ENCODE peak calls at places on chromosomes 2 and 18, in four cellular contexts. D, N, Z and W are unnamed samples.

GRCh38 chr2:42227491-42227890 is 58.3 kb downstream of the EML4 start:
- DNase-seq in D (no peak), N (no peak), Z (peak; percentile 16), W (no peak)

GRCh38 chr2:147297820-147298219 is 547.0 kb upstream of the ACVR2A start:
- DNase-seq in D (no peak), N (no peak), Z (no peak), W (no peak)

GRCh38 chr2:28419003-28419704 is 26.5 kb downstream of the FOSL2 start:
- DNase-seq in D (no peak), N (no peak), Z (peak; percentile 37), W (no peak)

GRCh38 chr2:26245231-26245732 is 543 bp downstream of the HADHB start:
- DNase-seq in D (no peak), N (no peak), Z (peak; percentile 44), W (no peak)

GRCh38 chr2:74504591-74504990 is 2.9 kb downstream of the PCGF1 start:
- DNase-seq in D (no peak), N (no peak), Z (no peak), W (no peak)

GRCh38 chr18:58967643-58968291 is 103.1 kb downstream of the ZNF532 start:
- DNase-seq in D (no peak), N (no peak), Z (no peak), W (no peak)

GRCh38 chr2:85281553-85281952 is 46.2 kb downstream of the TGOLN2 start:
- DNase-seq in D (no peak), N (no peak), Z (no peak), W (no peak)

GRCh38 chr18:41391616-41392610 is 563.1 kb upstream of the PIK3C3 start:
- DNase-seq in D (no peak), N (peak; percentile 64), Z (peak; percentile 47), W (peak; percentile 39)

GRCh38 chr2:224038049-224038829 is 847 bp downstream of the SERPINE2 start:
- DNase-seq in D (no peak), N (peak; percentile 77), Z (peak; percentile 33), W (peak; percentile 50)

GRCh38 chr18:56873441-56874140 is 222.4 kb downstream of the WDR7 start:
- DNase-seq in D (no peak), N (no peak), Z (peak; percentile 28), W (peak; percentile 58)

GRCh38 chr2:6578417-6578816 is 287.3 kb downstream of the CMPK2 start:
- DNase-seq in D (no peak), N (no peak), Z (no peak), W (no peak)

GRCh38 chr2:29920631-29921559 is 491 bp downstream of the ALK start:
- DNase-seq in D (no peak), N (peak; percentile 87), Z (no peak), W (no peak)

GRCh38 chr2:171763602-171764001 is 76.3 kb downstream of the DYNC1I2 start:
- DNase-seq in D (no peak), N (no peak), Z (peak; percentile 54), W (no peak)

GRCh38 chr2:174350018-174350417 is 15.3 kb downstream of the SP9 start:
- DNase-seq in D (no peak), N (no peak), Z (no peak), W (no peak)

GRCh38 chr18:68467966-68468365 is 246.9 kb downstream of the TMX3 start:
- DNase-seq in D (no peak), N (no peak), Z (no peak), W (no peak)

GRCh38 chr2:113750385-113750784 is 6.1 kb downstream of the SLC35F5 start:
- DNase-seq in D (no peak), N (no peak), Z (no peak), W (no peak)

GRCh38 chr2:176188218-176188968 is at the start of gene HOXD1:
- DNase-seq in D (no peak), N (peak; percentile 82), Z (peak; percentile 71), W (no peak)

GRCh38 chr2:139600166-139600565 is 820.0 kb upstream of the NXPH2 start:
- DNase-seq in D (no peak), N (no peak), Z (no peak), W (no peak)

GRCh38 chr2:45653125-45653524 is 1.6 kb downstream of the PRKCE start:
- DNase-seq in D (no peak), N (no peak), Z (no peak), W (no peak)

GRCh38 chr2:45650851-45651414 is 542 bp upstream of the PRKCE start:
- DNase-seq in D (peak; percentile 90), N (peak; percentile 87), Z (peak; percentile 92), W (peak; percentile 76)

GRCh38 chr2:45653584-45653983 is 2.1 kb downstream of the PRKCE start:
- DNase-seq in D (no peak), N (no peak), Z (no peak), W (no peak)

GRCh38 chr2:45651415-45652089 is at the start of gene PRKCE:
- DNase-seq in D (no peak), N (peak; percentile 68), Z (no peak), W (no peak)

DNA sequence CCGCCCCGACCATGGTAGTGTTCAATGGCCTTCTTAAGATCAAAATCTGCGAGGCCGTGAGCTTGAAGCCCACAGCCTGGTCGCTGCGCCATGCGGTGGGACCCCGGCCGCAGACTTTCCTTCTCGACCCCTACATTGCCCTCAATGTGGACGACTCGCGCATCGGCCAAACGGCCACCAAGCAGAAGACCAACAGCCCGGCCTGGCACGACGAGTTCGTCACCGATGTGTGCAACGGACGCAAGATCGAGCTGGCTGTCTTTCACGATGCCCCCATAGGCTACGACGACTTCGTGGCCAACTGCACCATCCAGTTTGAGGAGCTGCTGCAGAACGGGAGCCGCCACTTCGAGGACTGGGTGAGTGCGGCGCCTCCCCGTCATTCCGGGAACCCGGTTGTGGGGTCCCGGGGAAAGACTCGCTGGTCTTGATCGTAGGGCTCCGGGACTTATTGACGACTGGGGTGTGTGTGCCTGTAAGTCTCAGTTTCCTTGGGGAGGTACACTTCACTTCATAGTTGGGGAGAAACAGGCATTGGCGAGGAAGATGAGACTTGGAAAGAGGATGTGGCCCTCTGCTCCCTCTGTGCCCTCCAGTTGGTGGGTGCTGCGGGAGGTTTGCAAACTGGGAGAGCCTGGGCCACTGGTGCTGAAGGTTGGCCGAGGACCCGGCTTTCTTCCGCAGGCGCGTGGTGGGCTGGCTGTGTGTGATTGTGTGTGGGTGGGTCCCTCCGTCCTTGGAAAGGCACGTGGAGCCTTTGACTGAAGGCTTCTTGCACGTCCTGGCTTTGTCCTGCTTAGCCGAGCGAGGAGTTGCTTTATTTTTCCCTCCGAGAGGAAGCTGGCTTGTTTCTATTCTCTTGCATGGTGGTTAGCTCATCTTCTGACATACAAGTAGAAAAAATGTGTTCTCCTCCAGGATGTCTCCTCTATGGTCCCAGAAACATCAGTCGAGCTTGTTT is 895 bp downstream of the PRKCE start:
- DNase-seq in D (no peak), N (peak; percentile 62), Z (no peak), W (no peak)
- H3K4me1 ChIP-seq in D (peaks cover 9% of the 10 kb centered on the region), N (peaks cover 4% of the 10 kb centered on the region), Z (peaks cover 42% of the 10 kb centered on the region), W (peaks cover 3% of the 10 kb centered on the region)

GRCh38 chr18:45110577-45111506 is 430.2 kb downstream of the SETBP1 start:
- DNase-seq in D (no peak), N (no peak), Z (no peak), W (no peak)
- TF ChIP-seq ZNF274 in D (no peak), N (no peak), Z (no peak), W (no peak)

GRCh38 chr18:74294526-74294925 is 2.8 kb upstream of the CYB5A start:
- DNase-seq in D (no peak), N (no peak), Z (no peak), W (no peak)

GRCh38 chr18:74303936-74304335 is 11.7 kb upstream of the C18orf63 start:
- DNase-seq in D (no peak), N (no peak), Z (no peak), W (no peak)

GRCh38 chr18:74299162-74299561 is 7.4 kb upstream of the CYB5A start:
- DNase-seq in D (no peak), N (no peak), Z (no peak), W (no peak)

GRCh38 chr18:74303306-74303705 is 11.5 kb upstream of the CYB5A start:
- DNase-seq in D (no peak), N (no peak), Z (no peak), W (no peak)

GRCh38 chr18:74299746-74300145 is 8.0 kb upstream of the CYB5A start:
- DNase-seq in D (no peak), N (no peak), Z (peak; percentile 36), W (no peak)
- H3K4me1 ChIP-seq in D (no peaks in the 10 kb centered on the region), N (no peaks in the 10 kb centered on the region), Z (peaks cover 16% of the 10 kb centered on the region), W (no peaks in the 10 kb centered on the region)

GRCh38 chr2:69436594-69436936 is 670 bp downstream of the NFU1 start:
- DNase-seq in D (no peak), N (no peak), Z (no peak), W (no peak)
- TF ChIP-seq ZNF274 in D (no peak), N (no peak), Z (no peak), W (no peak)

DNA sequence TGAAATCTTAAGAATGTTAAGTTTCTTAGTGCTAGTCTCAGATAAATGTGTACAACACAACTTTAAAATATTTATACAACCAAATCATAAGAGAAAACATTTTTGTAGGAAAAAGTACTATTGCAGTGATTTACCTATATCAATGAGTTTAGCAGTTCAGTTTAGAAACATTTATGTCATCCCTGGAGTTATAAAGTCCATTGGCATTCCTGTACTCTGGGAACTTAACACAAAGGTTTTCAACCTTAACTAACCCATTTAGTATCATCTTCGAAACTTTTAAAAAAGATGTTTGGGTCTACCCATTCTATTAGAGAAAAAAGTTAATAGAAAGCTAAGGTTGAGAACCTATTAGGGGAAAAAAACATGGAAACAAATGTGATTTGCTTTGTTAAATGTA is 10.9 kb downstream of the AFTPH start:
- DNase-seq in D (no peak), N (no peak), Z (no peak), W (no peak)
- H3K4me1 ChIP-seq in D (no peaks in the 10 kb centered on the region), N (no peaks in the 10 kb centered on the region), Z (peaks cover 58% of the 10 kb centered on the region), W (no peaks in the 10 kb centered on the region)

DNA sequence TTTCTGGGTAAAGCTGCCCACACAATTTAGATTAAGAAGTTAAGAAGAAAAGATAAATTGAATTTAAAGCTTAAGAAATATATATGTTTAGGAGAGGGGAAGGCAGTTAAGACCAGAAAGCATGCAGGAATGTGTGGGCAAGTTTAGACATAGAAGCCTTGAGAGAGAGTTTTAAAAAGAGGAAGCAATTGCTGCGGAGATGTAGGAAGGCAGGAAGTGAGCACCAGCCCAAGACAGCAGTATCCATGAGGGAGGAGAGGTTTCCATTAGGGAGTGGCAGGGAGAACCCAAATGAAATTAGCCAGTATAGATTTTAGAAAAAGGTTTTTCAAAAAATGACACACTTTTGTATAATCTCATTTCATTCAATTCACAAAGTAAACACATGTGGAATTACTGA is 24.3 kb downstream of the DSC2 start:
- DNase-seq in D (no peak), N (no peak), Z (no peak), W (no peak)
- TF ChIP-seq ZNF274 in D (no peak), N (no peak), Z (no peak), W (no peak)

DNA sequence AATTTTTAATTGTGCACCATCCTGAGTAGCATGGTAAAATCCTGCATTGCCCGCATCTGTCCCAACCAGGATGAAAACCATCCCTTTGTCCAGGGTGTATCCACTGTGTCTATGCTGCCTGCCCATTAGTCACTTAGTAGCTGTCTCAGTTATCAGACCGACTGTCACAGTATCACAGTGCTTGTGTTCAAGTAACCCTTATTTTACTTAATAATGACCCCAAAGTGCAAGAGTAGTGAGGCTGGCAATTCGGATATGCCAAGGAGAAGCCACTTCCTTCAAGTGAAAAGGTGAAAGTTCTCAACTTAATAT is 8.8 kb downstream of the ITSN2 start:
- DNase-seq in D (no peak), N (no peak), Z (no peak), W (no peak)
- H3K4me1 ChIP-seq in D (no peaks in the 10 kb centered on the region), N (no peaks in the 10 kb centered on the region), Z (peaks cover under 1% of the 10 kb centered on the region), W (no peaks in the 10 kb centered on the region)